ENCODE peak calls at places on chromosomes 12 and 14, in nine cellular contexts. Y, N, Q, O, I, B, C, E and J are unnamed samples.

GRCh38 chr14:54202288-54202687 is 194.5 kb upstream of the CDKN3 start:
- DNase-seq in Y (no peak), N (no peak), Q (no peak), O (no peak), I (no peak), B (no peak), C (no peak), E (no peak), J (no peak)

GRCh38 chr12:104522985-104523719 is 66.4 kb downstream of the CHST11 start:
- DNase-seq in Y (no peak), N (no peak), Q (no peak), O (no peak), I (no peak), B (no peak), C (no peak), E (no peak), J (no peak)

GRCh38 chr14:56803816-56804535 is 6.3 kb downstream of the OTX2 start:
- DNase-seq in Y (no peak), N (no peak), Q (no peak), O (no peak), I (no peak), B (no peak), C (no peak), E (no peak), J (no peak)

GRCh38 chr12:53254816-53255545 is 13.1 kb upstream of the ESPL1 start:
- DNase-seq in Y (no peak), N (no peak), Q (no peak), O (no peak), I (no peak), B (no peak), C (no peak), E (no peak), J (no peak)

GRCh38 chr12:5022465-5023061 is 21.1 kb upstream of the KCNA5 start:
- DNase-seq in Y (peak; percentile 28), N (peak; percentile 45), Q (peak; percentile 43), O (peak; percentile 71), I (no peak), B (peak; percentile 95), C (peak; percentile 29), E (no peak), J (no peak)

GRCh38 chr14:96088911-96089310 is 49.7 kb downstream of the C14orf132 start:
- DNase-seq in Y (no peak), N (no peak), Q (no peak), O (peak; percentile 29), I (no peak), B (no peak), C (no peak), E (no peak), J (no peak)

GRCh38 chr12:130514149-130514551 is 176.5 kb downstream of the PIWIL1 start:
- DNase-seq in Y (no peak), N (no peak), Q (no peak), O (no peak), I (no peak), B (peak; percentile 68), C (no peak), E (no peak), J (no peak)

GRCh38 chr14:23358553-23359166 is 6.0 kb upstream of the SLC22A17 start:
- DNase-seq in Y (no peak), N (no peak), Q (no peak), O (no peak), I (no peak), B (no peak), C (no peak), E (no peak), J (no peak)

GRCh38 chr14:61192970-61193369 is 88.2 kb downstream of the TMEM30B start:
- DNase-seq in Y (no peak), N (no peak), Q (no peak), O (no peak), I (no peak), B (no peak), C (no peak), E (no peak), J (no peak)

GRCh38 chr12:75011120-75011519 is 198.5 kb downstream of the KCNC2 start:
- DNase-seq in Y (no peak), N (no peak), Q (peak; percentile 41), O (no peak), I (no peak), B (no peak), C (no peak), E (no peak), J (no peak)

GRCh38 chr14:91892918-91893527 is 25.7 kb upstream of the TC2N start:
- DNase-seq in Y (peak; percentile 20), N (no peak), Q (no peak), O (no peak), I (no peak), B (no peak), C (peak; percentile 23), E (no peak), J (no peak)

GRCh38 chr12:110577717-110578521 is 5.2 kb downstream of the PPTC7 start:
- DNase-seq in Y (no peak), N (no peak), Q (peak; percentile 99), O (no peak), I (no peak), B (no peak), C (peak; percentile 97), E (no peak), J (peak; percentile 43)

GRCh38 chr14:93090826-93091583 is 24.7 kb downstream of the ITPK1 start:
- DNase-seq in Y (no peak), N (no peak), Q (no peak), O (no peak), I (no peak), B (no peak), C (no peak), E (no peak), J (no peak)

GRCh38 chr12:50006754-50007442 is 18.4 kb downstream of the RACGAP1 start:
- DNase-seq in Y (no peak), N (no peak), Q (no peak), O (no peak), I (no peak), B (no peak), C (no peak), E (no peak), J (no peak)

GRCh38 chr12:34398366-34398705 is 376.0 kb downstream of the ALG10 start:
- DNase-seq in Y (no peak), N (no peak), Q (no peak), O (peak; percentile 49), I (peak; percentile 26), B (no peak), C (no peak), E (peak; percentile 32), J (peak; percentile 1)

DNA sequence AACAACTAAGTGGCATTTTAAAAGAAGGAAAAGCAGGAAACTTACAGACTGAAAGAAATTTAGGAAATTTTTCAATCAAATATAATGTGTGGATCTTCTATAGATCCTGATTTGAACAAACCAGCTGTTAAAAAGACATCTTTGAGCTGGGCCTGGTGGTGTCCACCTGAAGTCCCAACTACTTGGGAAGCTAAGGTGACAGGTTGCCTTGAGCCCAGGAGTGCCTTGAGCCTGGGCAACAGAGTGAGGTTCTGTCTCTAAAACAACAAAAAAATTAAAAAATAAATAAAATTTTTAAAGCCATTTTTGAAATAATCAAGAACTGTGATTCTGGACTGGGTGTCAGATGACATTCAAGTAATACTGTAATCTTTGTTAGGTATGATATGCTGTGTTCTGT is 7.0 kb downstream of the CKAP4 start:
- DNase-seq in Y (no peak), N (no peak), Q (no peak), O (no peak), I (no peak), B (no peak), C (no peak), E (no peak), J (no peak)
- H3K36me3 ChIP-seq in Y (peaks cover 9% of the 10 kb centered on the region), N (peaks cover 22% of the 10 kb centered on the region), Q (peaks cover 27% of the 10 kb centered on the region), O (peaks cover 37% of the 10 kb centered on the region), I (peaks cover 11% of the 10 kb centered on the region), B (peaks cover 85% of the 10 kb centered on the region), C (peaks cover 11% of the 10 kb centered on the region), E (peaks cover 39% of the 10 kb centered on the region), J (peaks cover 32% of the 10 kb centered on the region)

GRCh38 chr12:117213295-117213808 is 23.1 kb upstream of the FBXO21 start:
- DNase-seq in Y (no peak), N (no peak), Q (no peak), O (no peak), I (no peak), B (no peak), C (no peak), E (no peak), J (no peak)
- H3K4me1 ChIP-seq in Y (no peaks in the 10 kb centered on the region), N (no peaks in the 10 kb centered on the region), Q (no peaks in the 10 kb centered on the region), O (no peaks in the 10 kb centered on the region), I (no peaks in the 10 kb centered on the region), B (peaks cover 1% of the 10 kb centered on the region), C (no peaks in the 10 kb centered on the region), E (no peaks in the 10 kb centered on the region), J (peaks cover 5% of the 10 kb centered on the region)

GRCh38 chr12:67280572-67280971 is 11.4 kb downstream of the CAND1 start:
- DNase-seq in Y (no peak), N (no peak), Q (no peak), O (no peak), I (no peak), B (no peak), C (no peak), E (no peak), J (no peak)
- H3K36me3 ChIP-seq in Y (peaks cover 2% of the 10 kb centered on the region), N (peaks cover 3% of the 10 kb centered on the region), Q (peaks cover 11% of the 10 kb centered on the region), O (peaks cover 9% of the 10 kb centered on the region), I (peaks cover 3% of the 10 kb centered on the region), B (peaks cover 38% of the 10 kb centered on the region), C (peaks cover 7% of the 10 kb centered on the region), E (peaks cover 16% of the 10 kb centered on the region), J (peaks cover 9% of the 10 kb centered on the region)

GRCh38 chr12:122871851-122872785 is 23.8 kb downstream of the VPS37B start:
- DNase-seq in Y (no peak), N (peak; percentile 81), Q (peak; percentile 70), O (peak; percentile 79), I (no peak), B (peak; percentile 100), C (no peak), E (peak; percentile 77), J (no peak)

GRCh38 chr12:122873540-122873939 is 22.4 kb downstream of the VPS37B start:
- DNase-seq in Y (no peak), N (no peak), Q (no peak), O (peak; percentile 61), I (no peak), B (no peak), C (no peak), E (no peak), J (no peak)

GRCh38 chr12:122872815-122873361 is 23.0 kb downstream of the VPS37B start:
- DNase-seq in Y (no peak), N (no peak), Q (no peak), O (peak; percentile 51), I (no peak), B (no peak), C (no peak), E (no peak), J (no peak)

GRCh38 chr12:122875590-122876220 is 20.2 kb downstream of the VPS37B start:
- DNase-seq in Y (no peak), N (no peak), Q (no peak), O (peak; percentile 24), I (no peak), B (no peak), C (no peak), E (no peak), J (no peak)

GRCh38 chr12:122874081-122874480 is 21.8 kb downstream of the VPS37B start:
- DNase-seq in Y (no peak), N (no peak), Q (no peak), O (peak; percentile 21), I (no peak), B (no peak), C (no peak), E (no peak), J (no peak)
- H3K4me1 ChIP-seq in Y (peaks cover 17% of the 10 kb centered on the region), N (peaks cover 90% of the 10 kb centered on the region), Q (peaks cover 41% of the 10 kb centered on the region), O (peaks cover 49% of the 10 kb centered on the region), I (peaks cover 37% of the 10 kb centered on the region), B (peaks cover 20% of the 10 kb centered on the region), C (peaks cover 2% of the 10 kb centered on the region), E (peaks cover 96% of the 10 kb centered on the region), J (peaks cover 57% of the 10 kb centered on the region)

GRCh38 chr12:56213878-56214277 is 7.8 kb downstream of the RNF41 start:
- DNase-seq in Y (no peak), N (no peak), Q (no peak), O (no peak), I (no peak), B (no peak), C (no peak), E (no peak), J (no peak)
- H3K36me3 ChIP-seq in Y (peaks cover 11% of the 10 kb centered on the region), N (peaks cover 49% of the 10 kb centered on the region), Q (peaks cover 26% of the 10 kb centered on the region), O (peaks cover 87% of the 10 kb centered on the region), I (peaks cover 31% of the 10 kb centered on the region), B (peaks cover 71% of the 10 kb centered on the region), C (peaks cover 29% of the 10 kb centered on the region), E (peaks cover 85% of the 10 kb centered on the region), J (peaks cover 60% of the 10 kb centered on the region)